ENCODE peak calls at places on chromosomes 2 and 18, in six cellular contexts. X is HFFc6; U is skeletal muscle cell; Y is putamen; B is NCI-H524; W is stimulated activated CD4-positive, alpha-beta T cell treated with anti-CD3 and anti-CD28 coated beads, Interleukin-12 subunit alpha, Interleukin-12 subunit beta, amount 100 ng/mL, for 4 hours. Z is an unnamed sample.

GRCh38 chr2:110657721-110658305 is 20.1 kb downstream of the BUB1 start:
- DNase-seq in Y (no peak), X (no peak), U (no peak), W (no peak), B (no peak), Z (no peak)

GRCh38 chr2:119178811-119179601 is 20.5 kb upstream of the C1QL2 start:
- DNase-seq in B (no peak), X (peak; percentile 19), Y (no peak), U (no peak), W (no peak), Z (no peak)

GRCh38 chr2:106020032-106020431 is 174.1 kb downstream of the UXS1 start:
- DNase-seq in Y (no peak), W (no peak), U (no peak), X (no peak), B (no peak), Z (no peak)

GRCh38 chr2:71618327-71619113 is 165.2 kb downstream of the DYSF start:
- DNase-seq in Y (no peak), W (no peak), X (no peak), U (no peak), B (no peak), Z (no peak)

GRCh38 chr2:45494978-45495293 is 116.1 kb downstream of the SRBD1 start:
- DNase-seq in B (no peak), W (no peak), X (no peak), U (no peak), Y (no peak), Z (no peak)

GRCh38 chr18:23662309-23663263 is at the start of gene ANKRD29:
- DNase-seq in U (no peak), X (no peak), B (no peak), W (peak; percentile 37), Y (no peak), Z (no peak)

GRCh38 chr2:205701509-205701908 is 19.2 kb downstream of the NRP2 start:
- DNase-seq in Y (no peak), U (no peak), X (no peak), W (no peak), B (no peak), Z (no peak)

GRCh38 chr2:26768759-26769500 is 4.8 kb downstream of the SLC35F6 start:
- DNase-seq in Y (no peak), B (no peak), X (no peak), U (no peak), W (no peak), Z (no peak)

GRCh38 chr18:67386028-67386427 is 130.5 kb downstream of the DSEL start:
- DNase-seq in Y (no peak), B (no peak), U (no peak), X (peak; percentile 6), W (no peak), Z (no peak)

GRCh38 chr2:128271186-128271890 is 47.3 kb downstream of the HS6ST1 start:
- DNase-seq in B (no peak), W (no peak), X (no peak), U (no peak), Y (no peak), Z (no peak)

GRCh38 chr2:9909106-9909505 is 42.4 kb upstream of the GRHL1 start:
- DNase-seq in B (no peak), U (no peak), X (no peak), W (no peak), Y (no peak), Z (no peak)

GRCh38 chr18:48894799-48895346 is 55.9 kb downstream of the SMAD7 start:
- DNase-seq in B (no peak), U (no peak), X (no peak), W (no peak), Y (no peak), Z (no peak)

GRCh38 chr2:240292622-240293021 is 142.8 kb upstream of the GPC1 start:
- DNase-seq in X (no peak), W (no peak), U (no peak), B (no peak), Y (no peak), Z (no peak)

GRCh38 chr2:33051586-33052385 is 105.0 kb downstream of the LTBP1 start:
- DNase-seq in W (no peak), B (no peak), Y (no peak), X (peak; percentile 88), U (peak; percentile 72), Z (no peak)

GRCh38 chr18:53795061-53795460 is 429.4 kb downstream of the MBD2 start:
- DNase-seq in B (no peak), Y (no peak), U (peak; percentile 37), W (no peak), X (no peak), Z (no peak)

GRCh38 chr18:24136967-24137373 is 1.9 kb upstream of the CABYR start:
- DNase-seq in W (no peak), U (no peak), B (no peak), X (no peak), Y (no peak), Z (no peak)

GRCh38 chr18:31100598-31101147 is 1.5 kb downstream of the DSC2 start:
- DNase-seq in U (no peak), Y (no peak), W (no peak), B (no peak), X (no peak), Z (peak; percentile 19)

GRCh38 chr2:205814039-205814364 is 131.7 kb downstream of the NRP2 start:
- DNase-seq in U (no peak), Y (no peak), W (no peak), B (no peak), X (no peak), Z (no peak)

GRCh38 chr18:2197945-2198344 is 373.4 kb downstream of the METTL4 start:
- DNase-seq in U (no peak), W (no peak), X (no peak), Y (no peak), B (no peak), Z (no peak)

GRCh38 chr2:207467716-207468347 is 61.9 kb upstream of the CREB1 start:
- DNase-seq in W (no peak), B (no peak), U (peak; percentile 62), Y (no peak), X (peak; percentile 35), Z (no peak)

GRCh38 chr2:213125646-213126347 is 25.6 kb downstream of the IKZF2 start:
- DNase-seq in X (no peak), Y (no peak), W (no peak), B (no peak), U (peak; percentile 20), Z (no peak)

GRCh38 chr18:23209031-23209430 is 73.7 kb downstream of the CABLES1 start:
- DNase-seq in Y (no peak), U (no peak), X (no peak), W (no peak), B (no peak), Z (no peak)

GRCh38 chr2:191691898-191692297 is 14.0 kb downstream of the NABP1 start:
- DNase-seq in X (no peak), Y (no peak), W (no peak), B (no peak), U (no peak), Z (no peak)

GRCh38 chr2:58435246-58435645 is 194.1 kb upstream of the FANCL start:
- DNase-seq in U (no peak), Y (no peak), W (no peak), X (no peak), B (no peak), Z (no peak)

GRCh38 chr2:199404841-199405240 is 52.9 kb downstream of the SATB2 start:
- DNase-seq in U (peak; percentile 47), X (peak; percentile 56), B (no peak), W (no peak), Y (no peak), Z (no peak)

GRCh38 chr2:31666878-31667277 is 86.1 kb upstream of the SRD5A2 start:
- DNase-seq in W (no peak), X (no peak), B (no peak), Y (no peak), U (no peak), Z (no peak)

GRCh38 chr2:29940706-29941105 is 19.3 kb upstream of the ALK start:
- DNase-seq in W (no peak), U (no peak), B (no peak), X (no peak), Y (peak; percentile 6), Z (no peak)

GRCh38 chr2:217877866-217878265 is 124.9 kb downstream of the TNS1 start:
- DNase-seq in X (no peak), B (no peak), W (no peak), Y (no peak), U (no peak), Z (no peak)

GRCh38 chr2:83069724-83070123 is 1389.4 kb downstream of the SUCLG1 start:
- DNase-seq in U (peak; percentile 43), X (peak; percentile 13), W (no peak), Y (no peak), B (no peak), Z (peak; percentile 86)

GRCh38 chr2:186573528-186573927 is 16.3 kb upstream of the ITGAV start:
- DNase-seq in X (no peak), U (no peak), B (no peak), Y (no peak), W (no peak), Z (no peak)

Z was measured in HAP-1.